ENCODE peak calls at places on chromosome 11, in eight cellular contexts. Q is right lobe of liver, B is endothelial cell, F is thoracic aorta, T is endodermal cell, D is GM20000, R is fibroblast of lung, A is cardiac fibroblast. U is an unnamed sample.

GRCh38 chr11:101127699-101128570 is 1.7 kb downstream of the PGR start:
- DNase-seq in R (no peak), D (peak), T (peak), A (no peak), F (no peak), B (peak), Q (peak), U (no peak)

GRCh38 chr11:121323208-121323607 is 30.6 kb downstream of the SC5D start:
- DNase-seq in Q (no peak), R (no peak), T (no peak), D (no peak), F (no peak), B (no peak), A (no peak), U (no peak)

GRCh38 chr11:44728491-44728910 is 1.7 kb downstream of the TSPAN18 start:
- DNase-seq in B (no peak), Q (no peak), F (no peak), T (peak), A (no peak), R (no peak), D (no peak), U (no peak)

GRCh38 chr11:67371199-67371548 is 2.2 kb downstream of the CLCF1 start:
- DNase-seq in Q (no peak), R (no peak), D (no peak), B (no peak), F (no peak), A (no peak), T (no peak), U (no peak)

GRCh38 chr11:122785156-122785605 is 53.1 kb upstream of the CRTAM start:
- DNase-seq in R (no peak), Q (no peak), F (no peak), B (no peak), D (no peak), A (no peak), T (no peak), U (no peak)

GRCh38 chr11:116171271-116172140 is 601.3 kb downstream of the BUD13 start:
- DNase-seq in A (no peak), T (peak), B (peak), Q (no peak), D (no peak), R (no peak), F (no peak), U (no peak)

GRCh38 chr11:126469308-126469707 is 113.8 kb downstream of the ST3GAL4 start:
- DNase-seq in D (no peak), A (no peak), F (no peak), Q (no peak), R (no peak), T (no peak), B (no peak), U (no peak)

GRCh38 chr11:28505216-28505615 is 397.0 kb downstream of the METTL15 start:
- DNase-seq in A (peak), D (no peak), Q (no peak), B (no peak), T (no peak), F (no peak), R (no peak), U (peak)

GRCh38 chr11:130513132-130513531 is 64.7 kb downstream of the ADAMTS15 start:
- DNase-seq in Q (no peak), B (no peak), A (no peak), R (peak), F (no peak), D (no peak), T (no peak), U (peak)

GRCh38 chr11:27386176-27386575 is 23.2 kb upstream of the CCDC34 start:
- DNase-seq in A (no peak), R (no peak), F (no peak), D (no peak), Q (no peak), T (no peak), B (no peak), U (no peak)

GRCh38 chr11:46003647-46004046 is 81.2 kb downstream of the LARGE2 start:
- DNase-seq in D (no peak), B (no peak), Q (no peak), R (peak), F (no peak), T (no peak), A (peak), U (no peak)

GRCh38 chr11:57523419-57523818 is 7.1 kb downstream of the TIMM10 start:
- DNase-seq in B (no peak), F (no peak), R (no peak), T (no peak), D (no peak), Q (no peak), A (no peak), U (no peak)

GRCh38 chr11:128506384-128506783 is 81.0 kb downstream of the ETS1 start:
- DNase-seq in A (no peak), D (no peak), T (no peak), B (no peak), R (no peak), Q (no peak), F (no peak), U (no peak)

GRCh38 chr11:86592659-86593451 is 79.6 kb downstream of the ME3 start:
- DNase-seq in B (peak), T (peak), A (peak), Q (peak), D (peak), R (peak), F (peak), U (peak)

GRCh38 chr11:63165710-63166310 is 21.8 kb upstream of the SLC22A24 start:
- DNase-seq in B (no peak), Q (no peak), F (no peak), R (no peak), A (peak), T (no peak), D (no peak), U (no peak)

GRCh38 chr11:111540114-111540920 is at the start of gene LAYN:
- DNase-seq in Q (peak), T (peak), D (peak), R (peak), F (peak), B (peak), A (no peak), U (no peak)

GRCh38 chr11:18650859-18651557 is 16.9 kb upstream of the SPTY2D1 start:
- DNase-seq in T (peak), B (peak), F (no peak), A (peak), Q (no peak), D (peak), R (peak), U (peak)

GRCh38 chr11:129247129-129247528 is 55.0 kb upstream of the ARHGAP32 start:
- DNase-seq in D (no peak), F (no peak), R (peak), Q (no peak), B (no peak), A (no peak), T (no peak), U (peak)

GRCh38 chr11:111365722-111366559 is 13.1 kb downstream of the POU2AF1 start:
- DNase-seq in D (no peak), R (no peak), A (no peak), Q (no peak), F (no peak), T (no peak), B (no peak), U (no peak)

GRCh38 chr11:128705124-128705920 is 11.4 kb downstream of the FLI1 start:
- DNase-seq in D (no peak), T (no peak), B (no peak), Q (no peak), R (no peak), A (no peak), F (no peak), U (no peak)

GRCh38 chr11:71977743-71978418 is 20.8 kb upstream of the IL18BP start:
- DNase-seq in T (peak), A (peak), F (no peak), R (peak), Q (no peak), D (no peak), B (peak), U (peak)

GRCh38 chr11:115352805-115353483 is 151.3 kb downstream of the CADM1 start:
- DNase-seq in B (no peak), D (no peak), A (no peak), Q (no peak), R (no peak), F (no peak), T (no peak), U (no peak)

GRCh38 chr11:11332141-11332710 is 20.8 kb downstream of the CSNK2A3 start:
- DNase-seq in T (no peak), D (no peak), A (no peak), Q (no peak), F (no peak), B (no peak), R (no peak), U (no peak)

GRCh38 chr11:31987118-31988005 is 103.5 kb upstream of the RCN1 start:
- DNase-seq in R (peak), D (no peak), Q (no peak), T (peak), B (peak), A (no peak), F (no peak), U (no peak)

GRCh38 chr11:16774920-16775603 is 36.6 kb downstream of the C11orf58 start:
- DNase-seq in B (no peak), R (no peak), F (no peak), D (no peak), T (peak), A (no peak), Q (no peak), U (no peak)

GRCh38 chr11:69335010-69335409 is 41.1 kb downstream of the MYEOV start:
- DNase-seq in A (no peak), Q (no peak), R (no peak), F (no peak), B (no peak), T (peak), D (no peak), U (no peak)

GRCh38 chr11:79342686-79343085 is 98.1 kb downstream of the TENM4 start:
- DNase-seq in A (no peak), F (no peak), T (no peak), R (no peak), Q (no peak), D (no peak), B (no peak), U (no peak)

GRCh38 chr11:125164422-125165110 is at the start of gene PKNOX2:
- DNase-seq in D (peak), A (peak), R (peak), B (peak), F (peak), T (peak), Q (peak), U (peak)

GRCh38 chr11:82864268-82864667 is 36.0 kb downstream of the PRCP start:
- DNase-seq in Q (peak), R (peak), B (peak), T (peak), F (no peak), A (peak), D (peak), U (peak)

GRCh38 chr11:130066338-130066737 is 3.4 kb upstream of the APLP2 start:
- DNase-seq in A (no peak), F (no peak), D (no peak), Q (no peak), T (no peak), R (no peak), B (no peak), U (no peak)

GRCh38 chr11:8870461-8871282 is 40.3 kb upstream of the AKIP1 start:
- DNase-seq in R (peak), F (no peak), T (peak), B (peak), Q (peak), D (peak), A (peak), U (peak)

GRCh38 chr11:35619030-35619753 is 932 bp downstream of the FJX1 start:
- DNase-seq in T (peak), F (no peak), A (peak), D (peak), Q (peak), R (peak), B (peak), U (peak)

GRCh38 chr11:44680982-44681597 is 45.7 kb upstream of the TSPAN18 start:
- DNase-seq in B (no peak), T (no peak), A (no peak), D (no peak), R (peak), F (no peak), Q (no peak), U (peak)

GRCh38 chr11:62383822-62384221 is 35.0 kb upstream of the SCGB1A1 start:
- DNase-seq in T (no peak), B (no peak), F (no peak), D (no peak), Q (no peak), A (no peak), R (no peak), U (no peak)

GRCh38 chr11:115591380-115591779 is 87.2 kb upstream of the CADM1 start:
- DNase-seq in F (no peak), D (no peak), T (no peak), A (no peak), B (no peak), R (no peak), Q (no peak), U (no peak)

GRCh38 chr11:110565690-110566336 is 136.1 kb downstream of the FDX1 start:
- DNase-seq in R (no peak), A (no peak), B (no peak), D (no peak), T (no peak), Q (no peak), F (no peak), U (no peak)

GRCh38 chr11:2166091-2166851 is 5.3 kb upstream of the INS start:
- DNase-seq in R (peak), F (no peak), Q (no peak), T (peak), D (peak), B (peak), A (peak), U (no peak)
- TF ChIP-seq CTCF in R (peak), F (peak), Q (peak), T (peak), D (peak), B (peak), A (peak), U (peak)

GRCh38 chr11:119578466-119579220 is 150.4 kb downstream of the NECTIN1 start:
- DNase-seq in D (no peak), Q (no peak), F (no peak), T (peak), B (no peak), R (no peak), A (no peak), U (no peak)

GRCh38 chr11:119573858-119574257 is 150.9 kb upstream of the THY1 start:
- DNase-seq in F (no peak), D (no peak), R (no peak), A (no peak), B (no peak), Q (no peak), T (no peak), U (no peak)

GRCh38 chr11:119571311-119571710 is 148.3 kb upstream of the THY1 start:
- DNase-seq in T (peak), R (no peak), D (no peak), Q (no peak), F (no peak), B (no peak), A (no peak), U (no peak)

GRCh38 chr11:119567667-119568582 is 145.0 kb upstream of the THY1 start:
- DNase-seq in F (no peak), A (peak), Q (no peak), D (no peak), T (peak), R (peak), B (no peak), U (peak)

DNA sequence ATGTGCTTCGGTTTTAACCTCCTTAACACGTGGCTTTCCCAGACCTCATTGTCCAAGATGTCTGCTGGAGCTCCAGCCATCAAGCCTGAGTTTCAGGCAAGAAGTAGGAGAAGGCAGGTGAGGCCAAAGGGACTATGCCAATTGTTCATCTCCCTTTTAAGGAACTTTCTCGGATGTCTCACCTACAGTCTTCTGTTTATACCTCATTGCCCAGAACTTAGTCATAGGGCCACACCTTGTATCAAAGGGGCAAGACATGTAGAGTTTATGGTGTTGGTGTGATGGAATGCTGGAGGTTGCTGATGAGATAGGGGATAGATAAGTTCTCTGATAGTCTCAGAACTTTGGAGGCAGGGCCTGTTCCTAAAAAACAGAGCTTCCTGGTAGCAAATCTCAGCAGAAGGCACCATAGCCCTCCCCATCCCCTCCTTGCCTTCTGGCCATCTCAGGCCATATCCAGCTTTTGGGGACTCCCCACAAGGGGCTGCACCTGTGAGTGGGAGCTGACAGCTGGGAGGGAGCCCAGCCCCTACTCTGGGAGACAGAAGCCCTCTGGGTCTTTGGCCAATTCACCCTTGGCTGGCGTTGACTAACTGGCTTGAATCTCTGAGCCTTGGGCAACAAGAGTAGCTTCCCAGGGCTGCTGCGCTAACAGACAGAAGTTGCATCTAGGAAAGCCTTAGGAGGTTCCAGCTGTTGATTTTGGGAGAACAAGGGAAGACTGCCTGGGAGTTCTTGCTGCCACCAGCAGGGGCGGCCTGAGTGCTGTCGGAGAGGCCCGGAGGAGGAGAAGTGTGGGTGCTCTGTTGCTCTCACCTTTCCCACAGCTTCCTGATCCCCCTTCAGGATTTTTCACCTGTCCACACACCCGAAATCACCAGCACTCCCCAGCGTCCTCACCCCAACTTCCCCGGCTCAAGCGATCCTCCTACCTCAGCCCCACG is 149.8 kb upstream of the THY1 start:
- DNase-seq in R (no peak), D (no peak), F (no peak), B (no peak), Q (no peak), A (no peak), T (peak), U (no peak)
- TF ChIP-seq CTCF in R (no peak), D (no peak), F (no peak), B (no peak), Q (no peak), A (no peak), T (peak), U (peak)

GRCh38 chr11:118065375-118065774 is 11.5 kb upstream of the TMPRSS4 start:
- DNase-seq in Q (no peak), T (no peak), R (no peak), D (no peak), F (no peak), A (no peak), B (no peak), U (no peak)
- TF ChIP-seq CTCF in Q (no peak), T (no peak), R (no peak), D (no peak), F (no peak), A (no peak), B (no peak), U (no peak)

DNA sequence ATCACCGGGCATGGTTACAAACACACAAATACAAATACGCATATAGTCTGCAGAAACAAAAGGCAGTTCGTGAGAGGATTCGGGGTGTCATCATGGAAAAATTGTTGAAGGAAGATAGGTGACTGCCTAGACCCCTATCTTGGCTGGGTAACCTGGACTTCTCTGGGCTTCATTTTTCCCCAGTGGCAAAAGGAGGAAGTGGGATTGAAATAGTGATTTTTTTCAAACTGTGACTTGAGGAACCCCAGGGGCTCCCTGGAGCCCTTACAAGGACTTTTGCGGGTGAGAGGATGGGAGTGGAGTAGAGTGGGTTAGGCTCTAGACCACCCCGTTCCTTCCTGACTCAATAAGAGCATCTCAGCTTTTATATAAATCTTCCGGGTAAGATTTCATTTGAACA is 1.0 kb upstream of the ELF5 start:
- DNase-seq in T (no peak), A (no peak), F (no peak), D (no peak), B (no peak), Q (no peak), R (no peak), U (no peak)
- TF ChIP-seq CTCF in T (no peak), A (no peak), F (no peak), D (no peak), B (no peak), Q (no peak), R (no peak), U (peak)

GRCh38 chr11:118996926-118997626 is 862 bp upstream of the CENATAC start:
- DNase-seq in F (no peak), T (peak), Q (no peak), R (peak), A (peak), D (peak), B (peak), U (no peak)
- TF ChIP-seq CTCF in F (peak), T (peak), Q (no peak), R (peak), A (peak), D (no peak), B (peak), U (peak)

GRCh38 chr11:75874942-75875341 is 59.9 kb downstream of the UVRAG start:
- DNase-seq in F (no peak), R (no peak), B (no peak), D (no peak), Q (no peak), A (no peak), T (no peak), U (no peak)

GRCh38 chr11:75884321-75884720 is 69.3 kb downstream of the UVRAG start:
- DNase-seq in F (no peak), B (no peak), Q (no peak), T (no peak), R (no peak), A (no peak), D (no peak), U (no peak)

GRCh38 chr11:75878968-75879367 is 64.0 kb downstream of the UVRAG start:
- DNase-seq in R (no peak), Q (no peak), B (no peak), T (no peak), D (no peak), F (no peak), A (no peak), U (no peak)

DNA sequence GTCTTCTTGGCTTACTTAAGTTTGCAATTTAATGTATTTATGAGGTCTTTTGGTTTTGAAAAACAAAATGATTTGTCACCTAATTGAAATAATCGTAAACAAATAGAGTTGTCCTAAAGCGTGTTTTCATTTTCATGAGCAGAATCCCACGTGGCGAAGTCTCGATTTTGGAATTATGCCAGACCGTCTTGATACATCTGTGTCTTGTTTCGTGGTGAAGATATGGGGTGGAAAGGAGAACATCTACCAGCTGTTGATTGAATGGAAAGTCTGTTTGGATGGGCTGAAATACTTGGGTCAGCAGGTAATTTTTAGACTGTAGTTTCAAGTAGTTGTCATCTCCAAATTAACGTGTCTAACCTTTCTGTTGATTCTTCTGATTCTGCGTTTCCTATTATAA is 64.7 kb downstream of the UVRAG start:
- DNase-seq in B (no peak), Q (no peak), F (no peak), R (no peak), T (no peak), D (no peak), A (no peak), U (no peak)
- TF ChIP-seq CTCF in B (no peak), Q (no peak), F (no peak), R (no peak), T (no peak), D (no peak), A (no peak), U (no peak)

GRCh38 chr11:96524475-96524874 is 134.7 kb downstream of the JRKL start:
- DNase-seq in A (peak), B (no peak), T (no peak), F (no peak), R (no peak), Q (no peak), D (no peak), U (no peak)
- TF ChIP-seq CTCF in A (no peak), B (no peak), T (no peak), F (no peak), R (no peak), Q (peak), D (no peak), U (peak)

DNA sequence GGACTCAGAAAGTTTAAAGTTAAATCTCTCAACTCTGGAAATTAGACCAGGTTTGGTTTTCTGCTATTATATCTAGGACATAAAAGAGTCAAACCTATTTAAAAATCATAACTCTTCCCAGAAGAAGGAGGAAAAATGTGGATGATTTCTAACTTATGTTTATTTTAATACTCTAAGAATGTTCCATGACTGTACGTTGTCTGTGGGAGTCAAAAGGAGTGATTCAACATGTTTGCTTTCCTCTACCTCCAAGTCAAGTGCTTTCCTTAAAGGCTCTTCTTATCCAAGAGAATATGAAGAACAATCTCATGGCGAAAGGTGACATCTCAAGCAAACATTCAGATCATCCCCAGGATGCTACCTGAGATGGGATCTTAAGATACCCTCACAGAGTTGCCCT is 21.6 kb downstream of the OR51E1 start:
- DNase-seq in B (no peak), A (peak), Q (no peak), D (no peak), T (no peak), F (no peak), R (peak), U (no peak)
- TF ChIP-seq CTCF in B (no peak), A (no peak), Q (no peak), D (no peak), T (no peak), F (no peak), R (no peak), U (no peak)

U was measured in HFFc6.